ENCODE peak calls at places on chromosomes 5 and 9, in eight cellular contexts. Y is ACHN; C is COR-L47; A is activated naive CD4-positive, alpha-beta T cell; H is NCI-H2081 treated with DMSO at 0.1 percent for 48 hours; U is NCI-H146; E is M059J; Q is Karpas-422. S is an unnamed sample.

GRCh38 chr9:36765468-36766341 is 193.0 kb downstream of the MELK start:
- DNase-seq in A (peak), H (peak), U (peak), Y (peak), C (peak), E (no peak), Q (peak), S (peak)

GRCh38 chr5:127519527-127519926 is 2.1 kb downstream of the PRRC1 start:
- DNase-seq in A (no peak), U (no peak), C (no peak), Q (no peak), Y (no peak), H (no peak), E (no peak), S (no peak)

GRCh38 chr9:86809968-86810367 is 137.3 kb downstream of the GAS1 start:
- DNase-seq in E (peak), U (no peak), H (no peak), C (no peak), Q (no peak), A (no peak), Y (no peak), S (no peak)

GRCh38 chr9:21653091-21653490 is 149.3 kb upstream of the MTAP start:
- DNase-seq in Y (no peak), C (no peak), H (no peak), E (peak), Q (no peak), A (no peak), U (no peak), S (no peak)

GRCh38 chr5:76475358-76475757 is 72.3 kb downstream of the IQGAP2 start:
- DNase-seq in E (no peak), C (no peak), U (no peak), Y (no peak), H (no peak), A (no peak), Q (no peak), S (no peak)

GRCh38 chr5:143008809-143009521 is 238.8 kb downstream of the ARHGAP26 start:
- DNase-seq in C (no peak), U (peak), H (no peak), Y (peak), A (peak), E (peak), Q (peak), S (no peak)

GRCh38 chr5:134506054-134507039 is 19.1 kb upstream of the JADE2 start:
- DNase-seq in Q (no peak), A (no peak), E (peak), C (no peak), U (peak), H (no peak), Y (peak), S (peak)

GRCh38 chr5:124104344-124104743 is 592.4 kb downstream of the CSNK1G3 start:
- DNase-seq in C (no peak), U (no peak), Y (no peak), H (no peak), Q (no peak), A (no peak), E (peak), S (no peak)

GRCh38 chr5:71924325-71924724 is 182.9 kb upstream of the MAP1B start:
- DNase-seq in H (no peak), C (no peak), Y (no peak), Q (no peak), U (no peak), A (no peak), E (peak), S (no peak)

GRCh38 chr5:41961736-41962135 is 36.7 kb downstream of the FBXO4 start:
- DNase-seq in H (no peak), E (no peak), U (no peak), A (no peak), C (no peak), Q (no peak), Y (no peak), S (no peak)

GRCh38 chr5:177005619-177006264 is 837 bp downstream of the UIMC1 start:
- DNase-seq in E (peak), H (no peak), Q (peak), C (peak), U (peak), Y (peak), A (peak), S (peak)

GRCh38 chr5:95959051-95959963 is 2.3 kb downstream of the ELL2 start:
- DNase-seq in Y (no peak), C (no peak), H (no peak), A (no peak), U (no peak), E (peak), Q (no peak), S (peak)

GRCh38 chr5:1698589-1699316 is 100.9 kb downstream of the MRPL36 start:
- DNase-seq in C (no peak), E (no peak), A (no peak), Q (no peak), H (no peak), U (no peak), Y (no peak), S (no peak)

GRCh38 chr5:21254161-21254560 is 1266.2 kb upstream of the CDH18 start:
- DNase-seq in C (no peak), Q (no peak), A (no peak), E (no peak), Y (no peak), H (no peak), U (no peak), S (no peak)

GRCh38 chr5:120298981-120299380 is 165.1 kb upstream of the PRR16 start:
- DNase-seq in H (no peak), C (no peak), A (no peak), E (no peak), Y (no peak), Q (no peak), U (no peak), S (no peak)

GRCh38 chr5:150945947-150946346 is 41.2 kb upstream of the ZNF300 start:
- DNase-seq in H (no peak), Q (no peak), E (no peak), U (no peak), Y (no peak), C (no peak), A (no peak), S (no peak)

GRCh38 chr9:137127301-137128157 is 11.4 kb upstream of the GRIN1 start:
- DNase-seq in Y (no peak), E (no peak), Q (peak), A (no peak), C (no peak), U (no peak), H (no peak), S (no peak)

GRCh38 chr9:114350636-114351396 is 21.1 kb downstream of the ORM2 start:
- DNase-seq in C (no peak), Y (no peak), U (no peak), E (no peak), Q (no peak), H (no peak), A (no peak), S (peak)

GRCh38 chr5:80125962-80126480 is 90.9 kb downstream of the THBS4 start:
- DNase-seq in U (no peak), A (no peak), H (no peak), E (peak), Q (no peak), Y (peak), C (no peak), S (no peak)

GRCh38 chr9:87887661-87888480 is 5.2 kb downstream of the SPATA31E1 start:
- DNase-seq in U (no peak), Q (no peak), C (no peak), Y (no peak), H (no peak), E (no peak), A (no peak), S (peak)

GRCh38 chr5:113095831-113096230 is 119.2 kb downstream of the DCP2 start:
- DNase-seq in C (no peak), Q (no peak), U (no peak), A (no peak), H (no peak), Y (no peak), E (no peak), S (no peak)

GRCh38 chr9:11128156-11128555 is 515.4 kb upstream of the PTPRD start:
- DNase-seq in E (no peak), Y (no peak), Q (no peak), C (no peak), H (no peak), A (no peak), U (no peak), S (no peak)

GRCh38 chr5:114237766-114238165 is 124.1 kb upstream of the KCNN2 start:
- DNase-seq in E (peak), H (no peak), Q (no peak), A (no peak), C (no peak), U (no peak), Y (no peak), S (no peak)

GRCh38 chr5:773517-774264 is 10.8 kb downstream of the ZDHHC11B start:
- DNase-seq in C (no peak), Y (no peak), A (no peak), H (no peak), Q (no peak), U (no peak), E (no peak), S (peak)

GRCh38 chr9:272251-273213 is 57.9 kb downstream of the DOCK8 start:
- DNase-seq in Q (peak), C (no peak), A (peak), H (no peak), U (no peak), Y (no peak), E (no peak), S (no peak)

GRCh38 chr5:150053231-150053626 is 33.1 kb downstream of the CSF1R start:
- DNase-seq in E (peak), A (no peak), Y (peak), Q (no peak), C (no peak), H (no peak), U (no peak), S (no peak)

S was measured in kidney.